ENCODE peak calls at places on chromosome 7, in five cellular contexts. K is adrenal gland, E is A549, L is HCT116, N is ovary. T is an unnamed sample.

GRCh38 chr7:84194484-84195260 is at the start of gene SEMA3A:
- DNase-seq in K (peak; percentile 53), E (peak; percentile 38), L (peak; percentile 48), N (no peak), T (no peak)

GRCh38 chr7:127514499-127514898 is 70.9 kb downstream of the GCC1 start:
- DNase-seq in K (no peak), E (peak; percentile 31), L (peak; percentile 29), N (no peak), T (no peak)

GRCh38 chr7:95304990-95305389 is 19.3 kb downstream of the PON1 start:
- DNase-seq in K (no peak), E (no peak), L (no peak), N (no peak), T (no peak)

GRCh38 chr7:118626739-118627138 is 402.2 kb downstream of the ANKRD7 start:
- DNase-seq in K (no peak), E (no peak), L (no peak), N (no peak), T (no peak)

GRCh38 chr7:73770002-73770859 is at the start of gene CLDN3:
- DNase-seq in K (no peak), E (peak; percentile 51), L (peak; percentile 73), N (no peak), T (no peak)

GRCh38 chr7:14936530-14936929 is 34.0 kb upstream of the DGKB start:
- DNase-seq in K (no peak), E (no peak), L (no peak), N (no peak), T (no peak)

GRCh38 chr7:137508437-137509175 is 165.1 kb upstream of the PTN start:
- DNase-seq in K (no peak), E (no peak), L (no peak), N (no peak), T (peak; percentile 18)

GRCh38 chr7:69564454-69565417 is 33.5 kb upstream of the AUTS2 start:
- DNase-seq in K (peak; percentile 85), E (no peak), L (no peak), N (peak; percentile 30), T (no peak)

GRCh38 chr7:126723966-126724544 is 528.7 kb downstream of the GRM8 start:
- DNase-seq in K (no peak), E (no peak), L (no peak), N (no peak), T (no peak)

GRCh38 chr7:149707448-149707886 is 65.9 kb downstream of the ZNF467 start:
- DNase-seq in K (no peak), E (no peak), L (no peak), N (no peak), T (no peak)

DNA sequence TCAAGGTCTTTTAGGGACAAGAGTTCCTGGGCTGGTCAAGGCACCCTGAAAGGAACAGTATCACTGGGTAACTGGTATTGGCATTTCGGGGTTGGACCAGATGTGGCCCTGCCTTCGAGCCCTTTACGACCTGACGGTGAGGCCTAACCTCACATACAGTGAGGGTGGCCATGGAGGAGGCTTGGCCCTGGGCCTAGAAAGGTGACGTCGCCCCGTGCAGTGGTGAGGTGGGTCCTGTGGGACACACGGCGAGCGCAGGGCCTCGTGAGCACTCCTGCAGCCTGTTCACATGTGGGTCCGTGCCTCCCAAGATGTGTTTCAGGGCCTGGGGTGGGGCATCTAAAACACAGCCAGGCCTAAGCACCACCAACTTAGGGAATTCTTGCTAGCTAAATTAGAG is 36.1 kb downstream of the CRHR2 start:
- DNase-seq in K (peak; percentile 33), E (no peak), L (no peak), N (no peak), T (no peak)
- TF ChIP-seq POLR2A in K (no peak), E (no peak), L (no peak), N (no peak), T (no peak)

GRCh38 chr7:2357165-2357564 is 2.5 kb downstream of the EIF3B start:
- DNase-seq in K (no peak), E (no peak), L (no peak), N (no peak), T (no peak)

GRCh38 chr7:2353113-2353512 is 1.5 kb upstream of the EIF3B start:
- DNase-seq in K (no peak), E (no peak), L (no peak), N (no peak), T (no peak)

GRCh38 chr7:2353650-2354172 is 916 bp upstream of the EIF3B start:
- DNase-seq in K (peak; percentile 94), E (peak; percentile 95), L (peak; percentile 83), N (peak; percentile 89), T (peak; percentile 99)

GRCh38 chr7:2355079-2356008 is 717 bp downstream of the EIF3B start:
- DNase-seq in K (no peak), E (peak; percentile 31), L (no peak), N (no peak), T (peak; percentile 52)

DNA sequence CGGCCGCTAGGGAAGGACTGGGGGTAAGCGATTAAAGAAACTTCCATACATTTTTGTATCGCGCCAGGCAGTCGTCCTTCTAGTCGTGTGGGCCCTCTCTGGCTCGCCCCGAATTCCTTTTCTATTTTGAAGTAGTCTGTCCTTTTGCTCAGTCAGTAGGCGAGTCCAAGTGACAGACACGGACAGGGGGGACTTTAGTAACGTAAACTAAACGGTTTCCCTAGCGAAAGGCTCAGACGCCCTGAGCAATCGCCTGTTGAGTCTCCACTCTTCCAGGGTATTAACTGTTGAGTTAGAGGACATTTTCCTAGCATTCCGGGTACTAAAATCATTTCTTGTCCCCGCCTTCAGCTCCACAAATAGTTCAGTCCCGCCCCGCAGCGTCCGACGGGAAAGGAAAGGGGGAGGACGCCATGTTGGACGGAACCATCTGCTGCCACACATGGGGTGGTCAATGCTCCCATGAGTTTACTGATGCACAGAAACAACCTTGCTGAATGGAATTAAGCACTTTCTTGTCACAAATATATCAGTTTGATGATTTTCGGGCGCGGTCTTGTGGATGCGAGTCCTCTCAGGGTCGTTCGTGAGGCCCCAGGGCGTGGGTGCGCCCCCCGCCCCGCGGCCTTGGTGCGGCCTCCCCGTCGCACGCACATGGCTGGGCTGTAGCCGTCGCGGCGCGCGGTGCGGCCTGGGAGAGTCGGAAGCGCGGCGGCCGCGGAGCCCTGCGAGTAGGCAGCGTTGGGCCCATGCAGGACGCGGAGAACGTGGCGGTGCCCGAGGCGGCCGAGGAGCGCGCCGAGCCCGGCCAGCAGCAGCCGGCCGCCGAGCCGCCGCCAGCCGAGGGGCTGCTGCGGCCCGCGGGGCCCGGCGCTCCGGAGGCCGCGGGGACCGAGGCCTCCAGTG is at the start of gene EIF3B:
- DNase-seq in K (peak; percentile 96), E (peak; percentile 91), L (peak; percentile 91), N (peak; percentile 92), T (peak; percentile 97)
- TF ChIP-seq POLR2A in K (peak; percentile 77), E (peak; percentile 93), L (peak; percentile 51), N (peak; percentile 13), T (peak; percentile 100)

GRCh38 chr7:16753102-16753931 is at the start of gene TSPAN13:
- DNase-seq in K (peak; percentile 92), E (peak; percentile 86), L (peak; percentile 86), N (peak; percentile 54), T (peak; percentile 93)
- TF ChIP-seq POLR2A in K (peak; percentile 77), E (peak; percentile 35), L (peak; percentile 43), N (no peak), T (no peak)

DNA sequence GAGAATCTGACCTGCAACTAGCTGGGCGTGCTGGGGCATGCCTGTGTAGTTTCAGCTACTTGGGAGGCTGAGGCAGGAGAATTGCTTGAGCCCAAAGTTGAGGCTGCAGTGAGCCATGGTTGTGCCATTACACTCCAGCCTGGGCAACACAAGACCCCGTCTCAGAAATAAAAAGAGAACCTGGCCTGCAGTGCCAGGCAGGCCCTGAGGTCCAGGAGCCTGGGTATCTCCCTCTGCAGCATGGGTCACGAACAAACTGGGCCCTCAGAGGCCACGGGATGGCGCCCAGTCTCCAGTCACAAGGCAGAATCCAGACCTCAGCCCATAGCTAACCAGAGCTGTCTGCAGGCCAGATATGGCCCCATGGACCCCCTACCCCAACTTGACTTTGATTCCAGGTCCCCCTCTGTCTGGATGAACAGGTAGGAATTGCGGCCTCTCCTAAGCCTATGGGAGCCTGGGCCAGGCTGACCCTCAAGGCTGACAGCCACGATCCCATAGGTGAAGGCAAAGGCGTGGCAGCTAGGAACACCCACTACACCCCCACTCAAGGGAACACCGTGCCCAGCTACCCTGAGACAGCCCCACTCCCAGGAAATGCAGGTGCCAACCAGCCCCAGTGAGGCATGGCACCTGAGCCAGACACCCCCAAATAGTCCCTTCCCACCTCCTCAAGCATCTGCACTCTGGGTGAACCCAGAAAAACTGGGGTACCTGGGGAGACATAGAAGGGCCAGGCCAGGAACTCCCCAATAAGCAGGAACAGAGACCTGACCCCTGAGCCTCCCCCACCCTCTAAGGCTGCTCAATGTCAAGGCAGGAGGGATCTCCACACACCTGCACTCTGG is 102.8 kb upstream of the TNRC18 start:
- DNase-seq in K (peak; percentile 78), E (no peak), L (no peak), N (peak; percentile 34), T (no peak)
- TF ChIP-seq POLR2A in K (peak; percentile 23), E (peak; percentile 20), L (no peak), N (no peak), T (peak; percentile 27)

DNA sequence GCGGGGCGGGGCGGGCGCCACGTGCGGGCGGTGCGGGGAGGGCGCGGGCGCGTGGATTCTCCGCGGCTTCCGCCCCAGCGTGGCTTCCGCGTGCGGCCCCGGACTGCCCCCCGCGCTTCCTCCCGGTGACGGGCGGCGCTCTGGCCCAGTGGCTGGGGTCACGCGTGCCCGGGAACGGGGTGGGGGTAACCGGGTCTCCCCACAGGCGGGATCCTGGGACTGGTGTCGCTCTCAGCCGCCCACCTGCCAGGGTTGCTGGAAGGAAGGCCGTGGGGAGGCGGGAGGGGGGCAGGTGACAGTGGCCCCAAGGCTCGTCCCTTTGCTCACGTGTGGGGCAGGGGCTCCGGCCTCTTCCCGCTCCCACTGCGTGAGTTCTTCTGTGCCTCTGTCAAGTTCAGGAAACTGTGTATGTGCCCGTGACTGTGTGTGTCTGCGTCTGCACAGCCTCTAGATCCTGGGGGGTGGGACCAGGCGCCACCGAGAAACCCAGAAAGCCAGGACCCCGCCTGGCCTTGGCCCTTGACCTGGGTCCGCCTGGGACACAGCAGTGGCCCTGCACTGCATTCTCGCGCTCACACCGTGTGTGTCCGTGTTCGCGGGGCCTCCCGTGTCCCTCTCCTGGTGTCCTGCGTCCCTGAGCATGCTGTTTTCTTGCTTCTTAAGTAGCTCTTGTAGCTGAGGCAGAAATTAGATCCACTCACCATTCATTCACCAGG is 919 bp downstream of the MAFK start:
- DNase-seq in K (peak; percentile 74), E (no peak), L (no peak), N (peak; percentile 48), T (no peak)
- TF ChIP-seq POLR2A in K (peak; percentile 59), E (peak; percentile 9), L (no peak), N (peak; percentile 46), T (no peak)

GRCh38 chr7:156640949-156641485 is 443 bp downstream of the RNF32 start:
- DNase-seq in K (peak; percentile 70), E (peak; percentile 53), L (peak; percentile 3), N (no peak), T (no peak)
- TF ChIP-seq POLR2A in K (no peak), E (no peak), L (no peak), N (no peak), T (no peak)

T was measured in H54.